ENCODE peak calls at places on chromosome 14, in ten cellular contexts. One of them, this sample, is unnamed.

GRCh38 chr14:87063181-87063580 is 929.8 kb downstream of the GALC start:
- DNase-seq in upper lobe of left lung: no peak
- DNase-seq in nephron progenitor cell: no peak
- DNase-seq in CD4-positive, alpha-beta T cell: no peak
- DNase-seq in GM13977: no peak
- DNase-seq in kidney epithelial cell: no peak
- DNase-seq in foreskin fibroblast: no peak
- DNase-seq in fibroblast of lung: no peak
- DNase-seq in stomach: no peak
- DNase-seq in brain microvascular endothelial cell: no peak
- DNase-seq in this sample: no peak

GRCh38 chr14:94897092-94897491 is 127.2 kb upstream of the GSC start:
- DNase-seq in kidney epithelial cell: no peak
- DNase-seq in GM13977: no peak
- DNase-seq in nephron progenitor cell: no peak
- DNase-seq in brain microvascular endothelial cell: peak
- DNase-seq in stomach: no peak
- DNase-seq in foreskin fibroblast: no peak
- DNase-seq in fibroblast of lung: peak
- DNase-seq in CD4-positive, alpha-beta T cell: no peak
- DNase-seq in upper lobe of left lung: no peak
- DNase-seq in this sample: no peak

GRCh38 chr14:104553166-104554087 is 26.1 kb upstream of the C14orf180 start:
- DNase-seq in nephron progenitor cell: no peak
- DNase-seq in fibroblast of lung: no peak
- DNase-seq in upper lobe of left lung: no peak
- DNase-seq in kidney epithelial cell: no peak
- DNase-seq in brain microvascular endothelial cell: no peak
- DNase-seq in CD4-positive, alpha-beta T cell: no peak
- DNase-seq in GM13977: no peak
- DNase-seq in stomach: no peak
- DNase-seq in foreskin fibroblast: no peak
- DNase-seq in this sample: no peak

GRCh38 chr14:37566811-37567371 is 28.2 kb downstream of the FOXA1 start:
- DNase-seq in nephron progenitor cell: no peak
- DNase-seq in stomach: no peak
- DNase-seq in fibroblast of lung: peak
- DNase-seq in brain microvascular endothelial cell: no peak
- DNase-seq in kidney epithelial cell: no peak
- DNase-seq in upper lobe of left lung: no peak
- DNase-seq in CD4-positive, alpha-beta T cell: no peak
- DNase-seq in GM13977: no peak
- DNase-seq in foreskin fibroblast: no peak
- DNase-seq in this sample: no peak

GRCh38 chr14:55957950-55958349 is 160.3 kb upstream of the PELI2 start:
- DNase-seq in upper lobe of left lung: no peak
- DNase-seq in nephron progenitor cell: peak
- DNase-seq in fibroblast of lung: peak
- DNase-seq in CD4-positive, alpha-beta T cell: no peak
- DNase-seq in kidney epithelial cell: no peak
- DNase-seq in GM13977: no peak
- DNase-seq in foreskin fibroblast: no peak
- DNase-seq in stomach: no peak
- DNase-seq in brain microvascular endothelial cell: no peak
- DNase-seq in this sample: no peak

GRCh38 chr14:72850360-72850759 is 43.5 kb downstream of the DPF3 start:
- DNase-seq in stomach: no peak
- DNase-seq in CD4-positive, alpha-beta T cell: no peak
- DNase-seq in kidney epithelial cell: peak
- DNase-seq in GM13977: no peak
- DNase-seq in upper lobe of left lung: no peak
- DNase-seq in foreskin fibroblast: peak
- DNase-seq in nephron progenitor cell: no peak
- DNase-seq in brain microvascular endothelial cell: no peak
- DNase-seq in fibroblast of lung: no peak
- DNase-seq in this sample: no peak

GRCh38 chr14:104235686-104236085 is 97.3 kb downstream of the KIF26A start:
- DNase-seq in GM13977: no peak
- DNase-seq in kidney epithelial cell: no peak
- DNase-seq in stomach: no peak
- DNase-seq in foreskin fibroblast: no peak
- DNase-seq in brain microvascular endothelial cell: no peak
- DNase-seq in nephron progenitor cell: no peak
- DNase-seq in fibroblast of lung: no peak
- DNase-seq in upper lobe of left lung: peak
- DNase-seq in CD4-positive, alpha-beta T cell: no peak
- DNase-seq in this sample: no peak

GRCh38 chr14:61749867-61750266 is 12.4 kb upstream of the SNAPC1 start:
- DNase-seq in brain microvascular endothelial cell: no peak
- DNase-seq in upper lobe of left lung: no peak
- DNase-seq in CD4-positive, alpha-beta T cell: no peak
- DNase-seq in GM13977: no peak
- DNase-seq in stomach: no peak
- DNase-seq in foreskin fibroblast: no peak
- DNase-seq in nephron progenitor cell: no peak
- DNase-seq in kidney epithelial cell: no peak
- DNase-seq in fibroblast of lung: no peak
- DNase-seq in this sample: no peak

GRCh38 chr14:76904740-76905569 is 78.7 kb downstream of the LRRC74A start:
- DNase-seq in fibroblast of lung: peak
- DNase-seq in stomach: peak
- DNase-seq in foreskin fibroblast: peak
- DNase-seq in GM13977: peak
- DNase-seq in kidney epithelial cell: peak
- DNase-seq in nephron progenitor cell: no peak
- DNase-seq in CD4-positive, alpha-beta T cell: peak
- DNase-seq in upper lobe of left lung: peak
- DNase-seq in brain microvascular endothelial cell: peak
- DNase-seq in this sample: no peak

GRCh38 chr14:70640938-70641547 is 673 bp upstream of the TTC9 start:
- DNase-seq in foreskin fibroblast: peak
- DNase-seq in stomach: peak
- DNase-seq in CD4-positive, alpha-beta T cell: peak
- DNase-seq in kidney epithelial cell: no peak
- DNase-seq in nephron progenitor cell: no peak
- DNase-seq in brain microvascular endothelial cell: no peak
- DNase-seq in GM13977: peak
- DNase-seq in upper lobe of left lung: peak
- DNase-seq in fibroblast of lung: peak
- DNase-seq in this sample: peak
- TF ChIP-seq CTCF in foreskin fibroblast: no peak
- TF ChIP-seq CTCF in stomach: no peak
- TF ChIP-seq CTCF in CD4-positive, alpha-beta T cell: no peak
- TF ChIP-seq CTCF in kidney epithelial cell: no peak
- TF ChIP-seq CTCF in nephron progenitor cell: no peak
- TF ChIP-seq CTCF in brain microvascular endothelial cell: no peak
- TF ChIP-seq CTCF in GM13977: peak
- TF ChIP-seq CTCF in upper lobe of left lung: no peak
- TF ChIP-seq CTCF in fibroblast of lung: no peak
- TF ChIP-seq CTCF in this sample: no peak

DNA sequence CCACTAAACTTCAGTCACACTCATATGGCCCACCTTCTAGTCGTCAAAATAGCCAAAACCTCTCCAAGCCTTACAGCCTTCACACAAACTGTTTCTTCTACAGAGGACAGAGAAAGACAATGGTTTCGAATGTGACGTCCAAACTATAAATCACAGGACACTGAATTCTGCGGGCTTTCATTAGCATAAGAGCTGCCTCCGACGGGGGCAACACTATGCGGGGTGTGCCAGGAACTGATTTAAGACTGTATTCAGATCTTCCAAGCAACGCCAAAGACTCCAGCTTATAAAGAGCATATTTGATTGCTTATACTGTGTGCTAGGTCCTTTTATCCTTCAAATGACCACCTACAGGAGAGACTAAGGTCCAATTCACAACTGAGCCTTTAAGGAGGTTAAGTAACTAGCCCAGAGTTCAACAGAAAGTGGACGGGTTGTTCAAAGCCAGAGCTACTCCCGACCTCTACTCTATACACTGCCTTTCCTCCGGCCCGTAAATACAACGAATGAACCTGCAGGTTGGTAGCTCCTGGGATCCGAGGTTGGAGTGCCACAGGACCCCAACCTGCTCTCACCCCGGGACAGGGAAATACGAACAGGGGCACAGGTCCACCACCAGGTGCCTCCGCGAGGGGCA is 574 bp downstream of the L2HGDH start:
- DNase-seq in upper lobe of left lung: no peak
- DNase-seq in stomach: no peak
- DNase-seq in fibroblast of lung: no peak
- DNase-seq in brain microvascular endothelial cell: no peak
- DNase-seq in nephron progenitor cell: peak
- DNase-seq in foreskin fibroblast: no peak
- DNase-seq in kidney epithelial cell: no peak
- DNase-seq in GM13977: peak
- DNase-seq in CD4-positive, alpha-beta T cell: no peak
- DNase-seq in this sample: no peak
- TF ChIP-seq CTCF in upper lobe of left lung: no peak
- TF ChIP-seq CTCF in stomach: peak
- TF ChIP-seq CTCF in fibroblast of lung: peak
- TF ChIP-seq CTCF in brain microvascular endothelial cell: peak
- TF ChIP-seq CTCF in nephron progenitor cell: peak
- TF ChIP-seq CTCF in foreskin fibroblast: peak
- TF ChIP-seq CTCF in kidney epithelial cell: no peak
- TF ChIP-seq CTCF in GM13977: peak
- TF ChIP-seq CTCF in CD4-positive, alpha-beta T cell: peak
- TF ChIP-seq CTCF in this sample: no peak

DNA sequence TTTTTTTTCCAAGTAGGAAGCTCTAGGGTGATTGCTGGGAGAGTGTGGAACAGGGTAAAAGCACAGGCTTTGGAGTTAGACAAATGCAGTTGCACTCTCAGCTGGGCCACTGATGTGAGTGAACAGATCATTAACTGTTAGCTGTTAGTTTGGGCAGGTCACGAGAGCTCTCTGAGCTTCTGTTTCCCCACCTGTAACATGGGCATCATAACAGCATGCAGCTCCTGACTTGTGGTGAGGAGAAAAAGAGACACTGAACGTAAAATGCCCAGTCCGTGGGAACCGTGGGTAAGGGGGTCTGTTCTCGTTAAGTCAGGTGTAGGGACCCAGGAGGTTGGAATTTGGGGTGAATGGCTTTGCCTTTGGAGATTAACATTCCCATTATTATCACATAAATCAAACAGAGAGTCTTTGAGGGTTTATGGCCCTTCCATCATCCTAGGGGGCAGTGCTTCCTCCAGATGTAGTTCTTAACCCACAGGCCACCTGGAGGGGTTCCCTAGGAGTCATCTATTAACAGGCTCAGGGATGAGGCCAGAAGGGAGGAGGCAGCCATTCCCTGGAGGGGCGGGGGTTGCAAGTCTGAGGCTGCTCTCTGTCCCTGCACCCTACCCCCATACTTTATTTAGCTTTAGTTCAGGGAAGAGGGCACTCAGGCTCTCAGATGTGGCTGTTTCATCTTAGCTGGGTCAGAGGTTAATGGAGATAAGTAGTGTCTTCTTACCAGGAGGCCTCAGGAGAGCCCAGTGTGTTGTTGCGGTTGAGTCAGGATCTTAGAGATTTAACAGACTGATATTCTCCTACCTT is 135.3 kb downstream of the DACT1 start:
- DNase-seq in CD4-positive, alpha-beta T cell: no peak
- DNase-seq in foreskin fibroblast: no peak
- DNase-seq in kidney epithelial cell: peak
- DNase-seq in stomach: no peak
- DNase-seq in nephron progenitor cell: peak
- DNase-seq in brain microvascular endothelial cell: no peak
- DNase-seq in upper lobe of left lung: no peak
- DNase-seq in fibroblast of lung: peak
- DNase-seq in GM13977: no peak
- DNase-seq in this sample: no peak
- TF ChIP-seq CTCF in CD4-positive, alpha-beta T cell: no peak
- TF ChIP-seq CTCF in foreskin fibroblast: no peak
- TF ChIP-seq CTCF in kidney epithelial cell: peak
- TF ChIP-seq CTCF in stomach: no peak
- TF ChIP-seq CTCF in nephron progenitor cell: no peak
- TF ChIP-seq CTCF in brain microvascular endothelial cell: no peak
- TF ChIP-seq CTCF in upper lobe of left lung: no peak
- TF ChIP-seq CTCF in fibroblast of lung: no peak
- TF ChIP-seq CTCF in GM13977: no peak
- TF ChIP-seq CTCF in this sample: no peak

DNA sequence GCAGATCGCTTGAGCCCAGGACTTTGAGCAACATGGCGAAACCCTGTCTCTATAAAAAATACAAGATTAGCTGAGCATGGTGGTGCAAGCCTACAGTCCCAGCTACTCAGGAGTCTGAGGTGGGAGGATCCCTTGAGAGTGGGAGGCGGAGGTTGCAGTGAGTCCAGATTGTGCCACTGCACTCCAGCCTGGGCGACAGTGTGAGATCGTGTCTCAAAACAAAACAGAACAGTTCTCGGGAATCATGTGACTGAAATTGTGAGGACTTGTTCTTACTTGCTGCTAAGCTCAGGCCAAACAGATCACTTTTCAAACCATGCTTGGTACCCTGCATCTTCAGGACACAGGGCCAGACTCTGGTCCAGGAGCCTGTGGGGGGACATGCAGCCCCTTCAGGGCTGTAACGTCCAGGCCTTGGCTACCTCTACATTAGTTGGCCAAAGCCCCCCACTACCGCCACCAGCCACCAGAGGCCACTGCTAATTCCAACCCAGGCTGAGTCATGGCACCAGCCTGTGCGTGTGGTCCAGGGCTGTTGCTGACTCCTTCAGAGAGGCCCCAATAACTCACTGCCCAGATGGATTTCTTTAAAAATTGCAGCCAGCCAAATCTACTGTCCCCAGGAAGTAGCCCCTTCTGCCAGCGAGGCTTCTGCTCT is 33.4 kb upstream of the SYNDIG1L start:
- DNase-seq in GM13977: peak
- DNase-seq in nephron progenitor cell: peak
- DNase-seq in foreskin fibroblast: peak
- DNase-seq in stomach: no peak
- DNase-seq in upper lobe of left lung: no peak
- DNase-seq in CD4-positive, alpha-beta T cell: no peak
- DNase-seq in brain microvascular endothelial cell: peak
- DNase-seq in fibroblast of lung: peak
- DNase-seq in kidney epithelial cell: peak
- DNase-seq in this sample: no peak
- TF ChIP-seq CTCF in GM13977: peak
- TF ChIP-seq CTCF in nephron progenitor cell: peak
- TF ChIP-seq CTCF in foreskin fibroblast: peak
- TF ChIP-seq CTCF in stomach: no peak
- TF ChIP-seq CTCF in upper lobe of left lung: peak
- TF ChIP-seq CTCF in CD4-positive, alpha-beta T cell: no peak
- TF ChIP-seq CTCF in brain microvascular endothelial cell: peak
- TF ChIP-seq CTCF in fibroblast of lung: peak
- TF ChIP-seq CTCF in kidney epithelial cell: peak
- TF ChIP-seq CTCF in this sample: peak

GRCh38 chr14:22560638-22561365 is 28.2 kb downstream of the DAD1 start:
- DNase-seq in kidney epithelial cell: no peak
- DNase-seq in GM13977: no peak
- DNase-seq in stomach: peak
- DNase-seq in foreskin fibroblast: no peak
- DNase-seq in fibroblast of lung: no peak
- DNase-seq in upper lobe of left lung: no peak
- DNase-seq in brain microvascular endothelial cell: no peak
- DNase-seq in CD4-positive, alpha-beta T cell: no peak
- DNase-seq in nephron progenitor cell: no peak
- DNase-seq in this sample: no peak
- TF ChIP-seq CTCF in kidney epithelial cell: no peak
- TF ChIP-seq CTCF in GM13977: no peak
- TF ChIP-seq CTCF in stomach: no peak
- TF ChIP-seq CTCF in foreskin fibroblast: no peak
- TF ChIP-seq CTCF in fibroblast of lung: no peak
- TF ChIP-seq CTCF in upper lobe of left lung: no peak
- TF ChIP-seq CTCF in brain microvascular endothelial cell: no peak
- TF ChIP-seq CTCF in CD4-positive, alpha-beta T cell: no peak
- TF ChIP-seq CTCF in nephron progenitor cell: no peak
- TF ChIP-seq CTCF in this sample: no peak